ENCODE peak calls at places on chromosomes 2 and 18, in four cellular contexts. R is K562, C is fibroblast of pulmonary artery, D is Panc1. O is an unnamed sample.
A peak's percentile ranks its signal among the peaks of the same experiment; 100 is the strongest.

GRCh38 chr2:237487496-237487895 is 445 bp downstream of the MLPH start:
- DNase-seq in R (no peak), C (no peak), D (no peak), O (no peak)

GRCh38 chr2:215921884-215922283 is 91.5 kb downstream of the MREG start:
- DNase-seq in R (peak; percentile 49), C (peak; percentile 89), D (no peak), O (peak; percentile 81)

GRCh38 chr2:215579809-215580208 is 143.9 kb upstream of the FN1 start:
- DNase-seq in R (no peak), C (peak; percentile 87), D (no peak), O (no peak)

GRCh38 chr2:191976436-191976835 is 129.5 kb upstream of the CAVIN2 start:
- DNase-seq in R (no peak), C (peak; percentile 88), D (no peak), O (peak; percentile 80)

GRCh38 chr2:62455957-62456692 is 49.9 kb downstream of the TMEM17 start:
- DNase-seq in R (no peak), C (no peak), D (no peak), O (no peak)

GRCh38 chr2:28610583-28611201 is 114.8 kb downstream of the PLB1 start:
- DNase-seq in R (peak; percentile 58), C (peak; percentile 80), D (no peak), O (peak; percentile 90)

GRCh38 chr2:160956243-160956802 is 203.9 kb upstream of the TANK start:
- DNase-seq in R (no peak), C (no peak), D (no peak), O (no peak)

GRCh38 chr2:157338013-157338412 is 12.4 kb upstream of the ERMN start:
- DNase-seq in R (no peak), C (no peak), D (no peak), O (no peak)

GRCh38 chr2:103009861-103010260 is 248.0 kb downstream of the TMEM182 start:
- DNase-seq in R (no peak), C (no peak), D (no peak), O (no peak)

GRCh38 chr2:226794077-226794670 is 5.4 kb downstream of the IRS1 start:
- DNase-seq in R (no peak), C (peak; percentile 43), D (no peak), O (no peak)

GRCh38 chr18:37424507-37424906 is 141.1 kb downstream of the CELF4 start:
- DNase-seq in R (no peak), C (no peak), D (no peak), O (no peak)

GRCh38 chr2:61620244-61621159 is 82.3 kb upstream of the XPO1 start:
- DNase-seq in R (peak; percentile 86), C (peak; percentile 77), D (peak; percentile 50), O (peak; percentile 80)

DNA sequence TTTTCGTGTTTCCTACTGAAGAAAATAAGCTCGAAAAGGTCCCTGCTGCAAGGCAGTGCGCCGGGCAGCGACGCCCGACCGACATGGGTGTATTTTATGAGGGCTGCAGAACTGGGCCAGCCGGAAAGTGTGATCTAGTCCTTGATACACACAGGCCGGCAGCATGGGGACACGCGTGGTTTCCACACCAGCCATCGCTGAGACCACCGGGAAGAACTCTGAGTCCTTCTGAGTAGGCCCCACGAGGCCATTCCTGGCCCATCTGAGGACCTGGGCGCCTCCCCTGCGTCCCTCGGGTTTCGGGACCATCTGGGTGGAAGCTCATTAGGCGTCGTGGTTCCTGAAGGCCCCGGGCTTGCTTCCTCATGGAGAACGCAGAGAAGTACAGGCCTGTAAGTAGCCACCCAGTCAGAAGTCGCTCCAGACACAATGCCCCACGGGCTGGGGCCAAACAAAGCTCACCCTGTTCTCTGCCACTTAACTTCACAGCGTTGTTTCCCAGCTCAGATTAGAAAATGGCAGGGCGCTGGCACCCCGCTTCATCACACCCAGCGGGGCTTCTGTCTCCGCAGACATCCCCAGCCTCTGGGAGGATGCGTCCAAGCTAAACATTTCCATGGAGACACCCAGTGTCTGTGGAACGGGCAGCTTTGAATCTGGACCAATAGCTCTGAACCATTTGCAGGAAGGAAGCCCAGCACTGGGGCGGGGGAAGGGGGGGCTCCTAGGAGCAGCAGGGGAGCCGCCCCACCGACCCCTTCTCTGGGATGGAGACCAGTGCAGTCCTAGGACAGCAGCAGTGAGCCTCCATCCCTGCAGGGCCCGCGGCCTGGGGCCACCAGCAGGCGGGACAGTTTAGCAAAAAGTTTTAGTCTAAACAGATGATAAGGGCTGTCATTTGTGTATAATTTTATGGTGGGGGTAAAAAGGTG is 2.4 kb downstream of the NFATC1 start:
- DNase-seq in R (no peak), C (no peak), D (no peak), O (no peak)
- H3K4me3 ChIP-seq in R (no peak overlapping the region), C (no peak overlapping the region), D (no peak overlapping the region), O (no peak overlapping the region)

GRCh38 chr18:12478269-12479057 is 70.7 kb downstream of the PRELID3A start:
- DNase-seq in R (no peak), C (no peak), D (no peak), O (no peak)
- TF ChIP-seq CTCF in R (no peak), C (peak; percentile 7), D (no peak), O (peak; percentile 6)

DNA sequence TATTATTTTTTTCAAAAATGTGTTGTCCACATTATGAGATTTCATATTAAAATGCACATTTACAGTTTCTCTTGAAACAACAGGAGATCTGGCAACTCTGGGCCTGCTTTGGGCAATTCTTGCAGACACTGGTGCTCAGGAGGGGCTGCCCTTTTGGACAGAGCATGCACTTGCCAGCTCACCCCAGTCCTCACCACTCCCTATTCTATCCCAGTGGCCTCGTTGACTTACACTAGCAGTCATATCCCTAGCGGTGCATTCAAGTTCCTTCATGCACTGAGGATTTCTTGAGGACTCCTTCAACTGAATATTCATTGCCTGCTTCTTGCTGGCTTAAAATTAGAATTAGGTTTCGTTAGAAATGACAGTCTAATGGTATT is 87.9 kb upstream of the FHL2 start:
- DNase-seq in R (no peak), C (no peak), D (no peak), O (no peak)
- H3K4me3 ChIP-seq in R (no peak overlapping the region), C (no peak overlapping the region), D (no peak overlapping the region), O (no peak overlapping the region)

GRCh38 chr18:65435529-65435928 is 315.3 kb upstream of the CDH7 start:
- DNase-seq in R (no peak), C (no peak), D (no peak), O (no peak)
- TF ChIP-seq CTCF in R (no peak), C (no peak), D (no peak), O (no peak)

GRCh38 chr2:180450841-180451240 is 443.7 kb upstream of the CWC22 start:
- DNase-seq in R (no peak), C (no peak), D (no peak), O (no peak)

GRCh38 chr2:180446492-180446891 is 439.4 kb upstream of the CWC22 start:
- DNase-seq in R (no peak), C (no peak), D (no peak), O (no peak)

GRCh38 chr2:180443896-180444295 is 436.8 kb upstream of the CWC22 start:
- DNase-seq in R (no peak), C (peak; percentile 64), D (no peak), O (no peak)

GRCh38 chr2:180449171-180449570 is 442.1 kb upstream of the CWC22 start:
- DNase-seq in R (no peak), C (no peak), D (no peak), O (no peak)
- H3K4me3 ChIP-seq in R (no peak overlapping the region), C (no peak overlapping the region), D (no peak overlapping the region), O (no peak overlapping the region)

GRCh38 chr18:45342166-45342565 is 273.1 kb upstream of the SLC14A2 start:
- DNase-seq in R (no peak), C (no peak), D (no peak), O (no peak)

GRCh38 chr18:45340884-45341283 is 274.4 kb upstream of the SLC14A2 start:
- DNase-seq in R (no peak), C (no peak), D (no peak), O (no peak)

GRCh38 chr18:45339819-45340550 is 275.3 kb upstream of the SLC14A2 start:
- DNase-seq in R (no peak), C (no peak), D (no peak), O (no peak)

GRCh38 chr18:45342653-45343052 is 272.6 kb upstream of the SLC14A2 start:
- DNase-seq in R (no peak), C (no peak), D (no peak), O (no peak)

GRCh38 chr18:45341454-45341853 is 273.8 kb upstream of the SLC14A2 start:
- DNase-seq in R (no peak), C (no peak), D (no peak), O (no peak)
- TF ChIP-seq CTCF in R (no peak), C (no peak), D (no peak), O (no peak)

DNA sequence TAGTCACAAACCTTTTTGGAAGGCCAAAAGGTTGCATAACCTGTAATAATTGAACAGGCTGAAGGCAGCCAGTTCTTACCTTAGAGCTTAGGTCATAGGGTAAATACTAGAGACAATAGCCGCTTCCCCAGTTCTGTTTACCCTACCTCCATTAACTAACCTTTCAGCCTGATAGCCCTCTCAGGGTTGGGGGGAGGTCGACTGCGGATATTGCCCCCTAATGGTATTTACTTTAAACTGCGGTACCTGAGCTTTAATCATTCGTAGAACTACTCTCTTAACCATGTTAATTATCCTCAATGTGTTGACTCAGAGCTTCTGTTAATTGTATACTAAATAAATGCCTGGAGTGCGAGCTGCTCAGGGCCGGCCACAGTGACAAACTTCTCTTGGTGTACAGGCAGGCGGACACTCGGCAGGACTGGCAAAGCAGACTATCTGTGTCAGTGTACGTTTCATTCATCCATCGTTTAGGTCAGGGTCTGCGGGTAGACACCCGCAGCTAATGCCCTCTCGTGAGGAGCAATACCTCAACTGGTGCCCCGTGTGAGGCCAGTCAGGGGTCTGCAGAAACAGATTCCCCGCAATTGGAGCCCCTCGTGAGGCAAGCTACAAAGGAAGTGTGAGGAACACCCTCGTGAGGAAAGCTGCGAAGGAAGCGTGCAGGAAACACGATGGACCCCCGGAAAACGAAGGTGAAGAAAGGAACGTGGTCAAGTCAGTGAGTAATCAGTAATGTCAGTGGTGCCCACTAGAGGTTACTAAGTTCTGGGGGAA is 115.3 kb upstream of the SCN7A start:
- DNase-seq in R (no peak), C (no peak), D (no peak), O (no peak)
- H3K4me3 ChIP-seq in R (no peak overlapping the region), C (no peak overlapping the region), D (no peak overlapping the region), O (no peak overlapping the region)

GRCh38 chr2:37268111-37268510 is 36.7 kb downstream of the NDUFAF7 start:
- DNase-seq in R (no peak), C (no peak), D (no peak), O (no peak)

GRCh38 chr2:37263839-37264238 is 32.4 kb downstream of the NDUFAF7 start:
- DNase-seq in R (no peak), C (no peak), D (no peak), O (no peak)

GRCh38 chr2:37262510-37262909 is 31.1 kb downstream of the NDUFAF7 start:
- DNase-seq in R (no peak), C (no peak), D (no peak), O (no peak)

GRCh38 chr2:37271376-37272067 is 40.1 kb downstream of the NDUFAF7 start:
- DNase-seq in R (no peak), C (no peak), D (no peak), O (no peak)

GRCh38 chr2:37267685-37268084 is 36.2 kb downstream of the NDUFAF7 start:
- DNase-seq in R (no peak), C (no peak), D (no peak), O (no peak)
- TF ChIP-seq CTCF in R (no peak), C (no peak), D (no peak), O (no peak)

GRCh38 chr2:129798301-129798581 is 181.2 kb upstream of the RAB6C start:
- DNase-seq in R (no peak), C (no peak), D (no peak), O (no peak)
- H3K4me3 ChIP-seq in R (no peak overlapping the region), C (no peak overlapping the region), D (no peak overlapping the region), O (no peak overlapping the region)

GRCh38 chr2:101197215-101197745 is 46.1 kb upstream of the TBC1D8 start:
- DNase-seq in R (no peak), C (no peak), D (no peak), O (no peak)
- TF ChIP-seq CTCF in R (no peak), C (no peak), D (peak; percentile 38), O (no peak)

O was measured in astrocyte of the cerebellum.